ENCODE peak calls at places on chromosomes 5 and 9, in six cellular contexts. F is neuronal stem cell, U is H9, W is IMR-90, Q is mesenchymal stem cell, M is trophoblast cell. Y is an unnamed sample.

GRCh38 chr5:150561571-150562295 is 53.8 kb downstream of the NDST1 start:
- DNase-seq in F (no peak), U (no peak), W (no peak), Q (no peak), M (peak; percentile 94), Y (no peak)

GRCh38 chr9:35114921-35115341 is 731 bp downstream of the ATOSB start:
- DNase-seq in F (peak; percentile 49), U (peak; percentile 52), W (no peak), Q (peak; percentile 79), M (peak; percentile 65), Y (no peak)

GRCh38 chr9:135248111-135248510 is 160.6 kb downstream of the OLFM1 start:
- DNase-seq in F (no peak), U (no peak), W (no peak), Q (no peak), M (no peak), Y (no peak)

GRCh38 chr9:123371805-123372590 is 16.0 kb downstream of the CRB2 start:
- DNase-seq in F (no peak), U (no peak), W (no peak), Q (no peak), M (no peak), Y (no peak)

GRCh38 chr5:53429706-53430105 is 50.7 kb upstream of the FST start:
- DNase-seq in F (no peak), U (no peak), W (peak; percentile 84), Q (peak; percentile 61), M (peak; percentile 48), Y (no peak)

GRCh38 chr5:71586052-71586940 is 844 bp upstream of the MCCC2 start:
- DNase-seq in F (no peak), U (no peak), W (peak; percentile 11), Q (no peak), M (no peak), Y (peak; percentile 7)

GRCh38 chr5:64292611-64293215 is 127.1 kb downstream of the RNF180 start:
- DNase-seq in F (no peak), U (no peak), W (no peak), Q (peak; percentile 13), M (no peak), Y (no peak)

GRCh38 chr5:136034976-136035375 is 6.2 kb downstream of the TGFBI start:
- DNase-seq in F (no peak), U (no peak), W (no peak), Q (no peak), M (no peak), Y (no peak)

GRCh38 chr5:129930221-129930620 is 26.0 kb downstream of the CHSY3 start:
- DNase-seq in F (no peak), U (no peak), W (no peak), Q (peak; percentile 16), M (peak; percentile 27), Y (no peak)

GRCh38 chr9:70438341-70438924 is 24.0 kb upstream of the KLF9 start:
- DNase-seq in F (no peak), U (no peak), W (peak; percentile 73), Q (peak; percentile 92), M (no peak), Y (no peak)

GRCh38 chr9:104899759-104900247 is 28.2 kb downstream of the ABCA1 start:
- DNase-seq in F (no peak), U (no peak), W (no peak), Q (no peak), M (no peak), Y (no peak)

GRCh38 chr5:137630216-137630971 is 105.5 kb downstream of the KLHL3 start:
- DNase-seq in F (no peak), U (no peak), W (no peak), Q (no peak), M (no peak), Y (no peak)

GRCh38 chr5:118832974-118833373 is 155.4 kb downstream of the DTWD2 start:
- DNase-seq in F (no peak), U (no peak), W (no peak), Q (no peak), M (no peak), Y (no peak)

GRCh38 chr5:67752357-67752708 is 463.2 kb upstream of the PIK3R1 start:
- DNase-seq in F (no peak), U (no peak), W (no peak), Q (no peak), M (no peak), Y (no peak)

GRCh38 chr5:5688194-5688924 is 265.9 kb downstream of the ICE1 start:
- DNase-seq in F (no peak), U (no peak), W (no peak), Q (no peak), M (no peak), Y (no peak)

GRCh38 chr9:112059145-112059979 is 115.7 kb downstream of the SUSD1 start:
- DNase-seq in F (no peak), U (no peak), W (peak; percentile 92), Q (peak; percentile 94), M (peak; percentile 50), Y (no peak)

GRCh38 chr5:132224721-132225120 is 2.9 kb downstream of the P4HA2 start:
- DNase-seq in F (no peak), U (no peak), W (peak; percentile 48), Q (peak; percentile 65), M (no peak), Y (no peak)

GRCh38 chr5:132225165-132226032 is 2.3 kb downstream of the P4HA2 start:
- DNase-seq in F (no peak), U (peak; percentile 17), W (peak; percentile 79), Q (peak; percentile 81), M (peak; percentile 29), Y (no peak)

GRCh38 chr5:132221781-132222648 is 5.6 kb downstream of the P4HA2 start:
- DNase-seq in F (no peak), U (no peak), W (peak; percentile 87), Q (no peak), M (no peak), Y (no peak)

GRCh38 chr5:132222649-132223038 is 5.0 kb downstream of the P4HA2 start:
- DNase-seq in F (no peak), U (no peak), W (no peak), Q (no peak), M (no peak), Y (no peak)

DNA sequence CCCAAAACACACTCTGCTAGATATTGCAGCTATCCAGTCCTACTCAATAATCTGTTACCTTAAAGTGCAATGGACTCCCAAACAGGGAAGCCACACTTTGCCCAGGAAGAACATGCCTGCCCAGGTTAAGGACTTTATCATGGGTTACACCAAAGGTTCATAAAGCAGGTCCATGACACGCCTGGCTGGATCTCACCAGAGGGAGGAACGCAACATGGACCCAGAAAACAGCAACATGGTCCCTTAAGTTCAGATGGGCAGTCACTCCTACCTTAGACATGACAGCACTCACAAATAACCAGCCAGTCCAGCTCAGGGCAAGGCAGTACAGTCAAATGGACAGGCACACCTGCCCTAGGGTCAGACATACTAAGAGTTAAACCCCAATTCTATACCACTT is 3.8 kb downstream of the P4HA2 start:
- DNase-seq in F (no peak), U (no peak), W (no peak), Q (no peak), M (no peak), Y (no peak)
- H3K14ac ChIP-seq in F (no peak overlapping the region), U (no peak overlapping the region), W (no peak overlapping the region), Q (no peak overlapping the region), M (no peak overlapping the region), Y (no peak overlapping the region)

GRCh38 chr9:127177221-127177620 is 54.8 kb upstream of the ANGPTL2 start:
- DNase-seq in F (no peak), U (peak; percentile 17), W (no peak), Q (no peak), M (no peak), Y (no peak)

GRCh38 chr9:127176631-127177030 is 54.2 kb upstream of the ANGPTL2 start:
- DNase-seq in F (no peak), U (peak; percentile 10), W (no peak), Q (no peak), M (no peak), Y (no peak)

GRCh38 chr9:127174386-127175318 is 52.2 kb upstream of the ANGPTL2 start:
- DNase-seq in F (no peak), U (peak; percentile 22), W (no peak), Q (no peak), M (no peak), Y (no peak)

GRCh38 chr9:127175764-127176163 is 53.3 kb upstream of the ANGPTL2 start:
- DNase-seq in F (no peak), U (no peak), W (no peak), Q (no peak), M (no peak), Y (no peak)

GRCh38 chr9:127175319-127175715 is 52.9 kb upstream of the ANGPTL2 start:
- DNase-seq in F (no peak), U (no peak), W (no peak), Q (no peak), M (no peak), Y (no peak)
- H3K14ac ChIP-seq in F (no peak overlapping the region), U (no peak overlapping the region), W (no peak overlapping the region), Q (no peak overlapping the region), M (no peak overlapping the region), Y (no peak overlapping the region)

DNA sequence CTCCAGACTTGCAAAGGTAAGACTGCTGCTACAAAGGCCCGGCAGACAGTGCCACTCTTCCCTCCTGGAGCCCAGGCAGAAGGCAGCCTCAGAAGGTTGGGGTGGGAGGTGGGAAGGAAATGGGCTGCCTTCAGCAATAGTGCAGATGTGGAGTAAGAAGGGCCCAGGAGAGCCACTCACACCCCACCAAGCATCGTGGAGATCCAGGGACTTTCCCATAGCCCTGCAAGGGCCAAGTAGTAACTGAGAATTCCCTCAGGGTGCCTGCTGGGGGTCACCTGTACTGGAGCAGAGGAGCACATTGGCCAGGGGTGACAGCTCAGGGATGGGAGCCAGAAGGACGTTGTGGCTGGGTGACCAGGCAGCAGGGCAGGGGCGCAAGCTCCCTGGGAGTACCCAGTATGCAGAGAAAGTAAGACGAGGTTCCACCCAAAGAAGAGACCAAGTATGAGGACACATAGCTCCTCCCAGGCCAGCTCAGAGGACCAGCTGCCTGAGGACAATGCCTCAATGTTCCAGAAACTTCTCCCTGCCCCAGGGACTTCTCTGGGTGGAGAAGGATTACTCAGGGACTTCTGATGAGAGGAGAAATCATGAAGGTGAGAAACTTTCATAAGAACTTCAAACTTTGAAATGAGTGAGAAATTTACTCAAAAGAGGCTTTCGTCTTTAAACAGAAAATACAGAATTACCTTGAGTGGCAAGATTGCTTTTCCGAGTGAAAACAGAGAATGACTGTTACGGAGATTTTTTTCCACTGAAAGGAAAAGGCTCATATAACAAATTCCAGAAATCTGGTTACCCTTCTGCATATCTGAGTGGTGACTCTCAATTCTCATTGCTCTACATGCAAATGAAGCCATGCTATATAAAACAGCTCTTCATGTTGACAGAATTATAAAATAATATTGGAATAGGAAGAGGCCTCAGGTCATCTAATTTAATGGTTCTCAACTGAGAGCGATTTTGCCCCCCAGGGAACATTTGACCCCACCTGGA is 87.9 kb upstream of the TRIO start:
- DNase-seq in F (no peak), U (no peak), W (peak; percentile 81), Q (no peak), M (peak; percentile 82), Y (no peak)
- H3K14ac ChIP-seq in F (no peak overlapping the region), U (peak overlapping the region; percentile 8), W (peak overlapping the region; percentile 98), Q (no peak overlapping the region), M (peak overlapping the region; percentile 18), Y (no peak overlapping the region)

DNA sequence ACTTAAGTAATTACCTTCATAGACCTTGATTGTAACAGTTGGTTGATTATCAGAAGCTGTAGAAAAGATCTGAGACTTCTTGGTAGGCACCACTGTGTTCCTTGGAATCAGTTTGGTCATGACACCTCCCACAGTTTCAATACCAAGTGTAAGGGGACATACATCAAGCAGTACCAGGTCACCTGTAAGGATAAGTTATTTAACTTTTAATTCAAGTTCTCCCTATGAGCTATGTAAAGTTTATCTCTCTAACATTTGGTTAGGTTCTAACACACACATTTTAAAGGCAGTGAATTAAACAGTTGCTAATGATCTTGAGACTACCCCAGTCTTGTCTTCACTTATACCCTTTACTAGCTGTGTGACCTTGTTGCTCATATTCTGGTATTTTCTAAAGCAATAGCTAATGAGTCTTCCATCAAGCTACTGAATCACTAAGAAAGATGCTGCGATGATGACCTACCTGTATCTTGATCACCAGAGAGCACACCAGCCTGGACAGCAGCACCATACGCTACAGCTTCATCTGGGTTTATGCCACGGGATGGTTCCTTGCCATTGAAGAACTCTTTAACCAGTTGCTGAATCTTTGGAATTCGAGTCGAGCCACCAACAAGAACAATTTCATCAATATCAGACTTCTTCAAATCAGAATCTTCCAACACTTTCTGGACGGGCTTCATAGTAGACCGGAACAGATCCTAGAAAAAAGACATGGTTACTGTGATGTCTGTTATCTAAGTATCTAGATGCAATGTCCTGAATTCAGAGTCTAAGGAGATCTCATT is 2.8 kb downstream of the HSPA5 start:
- DNase-seq in F (no peak), U (no peak), W (no peak), Q (no peak), M (no peak), Y (no peak)
- H3K14ac ChIP-seq in F (no peak overlapping the region), U (no peak overlapping the region), W (no peak overlapping the region), Q (no peak overlapping the region), M (no peak overlapping the region), Y (no peak overlapping the region)